ENCODE peak calls at places on chromosomes 2 and 18, in five cellular contexts. One of them, this sample, is unnamed.

GRCh38 chr2:111117666-111118454 is 2.9 kb upstream of the BCL2L11 start:
- DNase-seq in NCI-H526 treated with DMSO at 0.1 percent for 48 hours: no peak
- DNase-seq in astrocyte of the hippocampus: peak
- DNase-seq in NCI-H460: no peak
- DNase-seq in COR-L47: no peak
- DNase-seq in this sample: peak

GRCh38 chr18:78980279-78980771 is 707 bp downstream of the SALL3 start:
- DNase-seq in NCI-H526 treated with DMSO at 0.1 percent for 48 hours: no peak
- DNase-seq in COR-L47: peak
- DNase-seq in astrocyte of the hippocampus: peak
- DNase-seq in NCI-H460: no peak
- DNase-seq in this sample: no peak

GRCh38 chr18:69469444-69469919 is 68.8 kb downstream of the DOK6 start:
- DNase-seq in COR-L47: no peak
- DNase-seq in NCI-H460: peak
- DNase-seq in astrocyte of the hippocampus: no peak
- DNase-seq in NCI-H526 treated with DMSO at 0.1 percent for 48 hours: no peak
- DNase-seq in this sample: no peak

GRCh38 chr2:173741715-173742114 is 223.5 kb downstream of the SP3 start:
- DNase-seq in COR-L47: peak
- DNase-seq in NCI-H460: no peak
- DNase-seq in NCI-H526 treated with DMSO at 0.1 percent for 48 hours: no peak
- DNase-seq in astrocyte of the hippocampus: no peak
- DNase-seq in this sample: peak

GRCh38 chr2:68253211-68254068 is 1.1 kb upstream of the PPP3R1 start:
- DNase-seq in COR-L47: peak
- DNase-seq in astrocyte of the hippocampus: no peak
- DNase-seq in NCI-H460: no peak
- DNase-seq in NCI-H526 treated with DMSO at 0.1 percent for 48 hours: no peak
- DNase-seq in this sample: no peak

GRCh38 chr2:188142636-188143035 is 149.0 kb upstream of the GULP1 start:
- DNase-seq in COR-L47: no peak
- DNase-seq in NCI-H460: peak
- DNase-seq in NCI-H526 treated with DMSO at 0.1 percent for 48 hours: no peak
- DNase-seq in astrocyte of the hippocampus: peak
- DNase-seq in this sample: peak

GRCh38 chr2:151374426-151374825 is 17.0 kb downstream of the TNFAIP6 start:
- DNase-seq in COR-L47: no peak
- DNase-seq in NCI-H526 treated with DMSO at 0.1 percent for 48 hours: no peak
- DNase-seq in NCI-H460: no peak
- DNase-seq in astrocyte of the hippocampus: peak
- DNase-seq in this sample: peak

GRCh38 chr18:28478531-28478930 is 301.6 kb upstream of the CDH2 start:
- DNase-seq in COR-L47: no peak
- DNase-seq in astrocyte of the hippocampus: no peak
- DNase-seq in NCI-H526 treated with DMSO at 0.1 percent for 48 hours: no peak
- DNase-seq in NCI-H460: no peak
- DNase-seq in this sample: no peak

GRCh38 chr2:35495182-35495581 is 860.4 kb upstream of the CRIM1 start:
- DNase-seq in astrocyte of the hippocampus: no peak
- DNase-seq in COR-L47: no peak
- DNase-seq in NCI-H460: no peak
- DNase-seq in NCI-H526 treated with DMSO at 0.1 percent for 48 hours: no peak
- DNase-seq in this sample: no peak

GRCh38 chr2:42053791-42054656 is 6.2 kb downstream of the PKDCC start:
- DNase-seq in NCI-H526 treated with DMSO at 0.1 percent for 48 hours: no peak
- DNase-seq in astrocyte of the hippocampus: no peak
- DNase-seq in NCI-H460: no peak
- DNase-seq in COR-L47: no peak
- DNase-seq in this sample: no peak

GRCh38 chr2:11790228-11790627 is 43.8 kb downstream of the LPIN1 start:
- DNase-seq in NCI-H526 treated with DMSO at 0.1 percent for 48 hours: no peak
- DNase-seq in astrocyte of the hippocampus: no peak
- DNase-seq in NCI-H460: no peak
- DNase-seq in COR-L47: no peak
- DNase-seq in this sample: no peak

GRCh38 chr2:142973160-142973821 is 95.8 kb downstream of the KYNU start:
- DNase-seq in astrocyte of the hippocampus: peak
- DNase-seq in COR-L47: no peak
- DNase-seq in NCI-H460: no peak
- DNase-seq in NCI-H526 treated with DMSO at 0.1 percent for 48 hours: no peak
- DNase-seq in this sample: peak

GRCh38 chr2:169714699-169715098 is 18.9 kb upstream of the KLHL23 start:
- DNase-seq in astrocyte of the hippocampus: no peak
- DNase-seq in NCI-H526 treated with DMSO at 0.1 percent for 48 hours: no peak
- DNase-seq in NCI-H460: no peak
- DNase-seq in COR-L47: no peak
- DNase-seq in this sample: no peak

GRCh38 chr2:234071664-234072063 is 21.2 kb downstream of the SPP2 start:
- DNase-seq in NCI-H460: no peak
- DNase-seq in astrocyte of the hippocampus: no peak
- DNase-seq in NCI-H526 treated with DMSO at 0.1 percent for 48 hours: no peak
- DNase-seq in COR-L47: no peak
- DNase-seq in this sample: no peak

GRCh38 chr2:132884692-132885091 is 214.7 kb upstream of the LYPD1 start:
- DNase-seq in COR-L47: no peak
- DNase-seq in NCI-H460: no peak
- DNase-seq in NCI-H526 treated with DMSO at 0.1 percent for 48 hours: peak
- DNase-seq in astrocyte of the hippocampus: no peak
- DNase-seq in this sample: no peak

GRCh38 chr2:105645031-105645940 is 99.4 kb upstream of the NCK2 start:
- DNase-seq in NCI-H460: no peak
- DNase-seq in NCI-H526 treated with DMSO at 0.1 percent for 48 hours: peak
- DNase-seq in astrocyte of the hippocampus: no peak
- DNase-seq in COR-L47: no peak
- DNase-seq in this sample: no peak

GRCh38 chr2:173287594-173287993 is 67.1 kb upstream of the CDCA7 start:
- DNase-seq in NCI-H460: no peak
- DNase-seq in COR-L47: no peak
- DNase-seq in NCI-H526 treated with DMSO at 0.1 percent for 48 hours: no peak
- DNase-seq in astrocyte of the hippocampus: no peak
- DNase-seq in this sample: no peak

GRCh38 chr18:28267878-28268625 is 91.1 kb upstream of the CDH2 start:
- DNase-seq in NCI-H526 treated with DMSO at 0.1 percent for 48 hours: no peak
- DNase-seq in NCI-H460: no peak
- DNase-seq in astrocyte of the hippocampus: peak
- DNase-seq in COR-L47: no peak
- DNase-seq in this sample: peak

GRCh38 chr2:90207454-90208058 is 1516.1 kb downstream of the RPIA start:
- DNase-seq in NCI-H460: peak
- DNase-seq in astrocyte of the hippocampus: no peak
- DNase-seq in COR-L47: no peak
- DNase-seq in NCI-H526 treated with DMSO at 0.1 percent for 48 hours: peak
- DNase-seq in this sample: peak

GRCh38 chr2:60534034-60534393 is 19.4 kb downstream of the BCL11A start:
- DNase-seq in COR-L47: no peak
- DNase-seq in astrocyte of the hippocampus: no peak
- DNase-seq in NCI-H460: no peak
- DNase-seq in NCI-H526 treated with DMSO at 0.1 percent for 48 hours: no peak
- DNase-seq in this sample: no peak

GRCh38 chr2:232838406-232838874 is 31.6 kb upstream of the SNORC start:
- DNase-seq in astrocyte of the hippocampus: no peak
- DNase-seq in COR-L47: no peak
- DNase-seq in NCI-H460: no peak
- DNase-seq in NCI-H526 treated with DMSO at 0.1 percent for 48 hours: no peak
- DNase-seq in this sample: peak

GRCh38 chr2:210004893-210005292 is 2.5 kb downstream of the RPE start:
- DNase-seq in COR-L47: no peak
- DNase-seq in NCI-H460: no peak
- DNase-seq in astrocyte of the hippocampus: no peak
- DNase-seq in NCI-H526 treated with DMSO at 0.1 percent for 48 hours: no peak
- DNase-seq in this sample: no peak

GRCh38 chr2:60706021-60706420 is 50.0 kb upstream of the PAPOLG start:
- DNase-seq in astrocyte of the hippocampus: peak
- DNase-seq in NCI-H460: no peak
- DNase-seq in COR-L47: no peak
- DNase-seq in NCI-H526 treated with DMSO at 0.1 percent for 48 hours: no peak
- DNase-seq in this sample: no peak

GRCh38 chr2:85792783-85793441 is 39.1 kb downstream of the ATOH8 start:
- DNase-seq in astrocyte of the hippocampus: peak
- DNase-seq in NCI-H460: peak
- DNase-seq in COR-L47: no peak
- DNase-seq in NCI-H526 treated with DMSO at 0.1 percent for 48 hours: no peak
- DNase-seq in this sample: peak

GRCh38 chr2:113136828-113137775 is 9.7 kb downstream of the IL1RN start:
- DNase-seq in NCI-H526 treated with DMSO at 0.1 percent for 48 hours: no peak
- DNase-seq in astrocyte of the hippocampus: peak
- DNase-seq in COR-L47: peak
- DNase-seq in NCI-H460: peak
- DNase-seq in this sample: peak

GRCh38 chr2:233065954-233066470 is 5.9 kb downstream of the INPP5D start:
- DNase-seq in NCI-H460: no peak
- DNase-seq in astrocyte of the hippocampus: no peak
- DNase-seq in NCI-H526 treated with DMSO at 0.1 percent for 48 hours: no peak
- DNase-seq in COR-L47: no peak
- DNase-seq in this sample: no peak

GRCh38 chr2:221399183-221399582 is 172.9 kb downstream of the EPHA4 start:
- DNase-seq in NCI-H526 treated with DMSO at 0.1 percent for 48 hours: no peak
- DNase-seq in astrocyte of the hippocampus: no peak
- DNase-seq in COR-L47: no peak
- DNase-seq in NCI-H460: no peak
- DNase-seq in this sample: no peak